ENCODE peak calls at places on chromosomes 3 and 15, in seven cellular contexts. One of them, this sample, is unnamed.

GRCh38 chr3:132549890-132550578 is 47.0 kb upstream of the ACKR4 start:
- DNase-seq in A172: peak; percentile 63
- DNase-seq in neural progenitor cell: no peak
- DNase-seq in NCI-H2081: no peak
- DNase-seq in cardiac muscle cell: peak; percentile 62
- DNase-seq in stimulated activated CD4-positive, alpha-beta T cell treated with anti-CD3 and anti-CD28 coated beads, Interleukin-2, amount 100 ng/mL, for 48 hours: no peak
- DNase-seq in stimulated activated CD8-positive, alpha-beta memory T cell treated with anti-CD3 and anti-CD28 coated beads, Interleukin-15, amount 100 ng/mL, for 4 hours: no peak
- DNase-seq in this sample: no peak

GRCh38 chr15:37516628-37517027 is 416.3 kb upstream of the MEIS2 start:
- DNase-seq in NCI-H2081: no peak
- DNase-seq in neural progenitor cell: no peak
- DNase-seq in stimulated activated CD8-positive, alpha-beta memory T cell treated with anti-CD3 and anti-CD28 coated beads, Interleukin-15, amount 100 ng/mL, for 4 hours: no peak
- DNase-seq in cardiac muscle cell: no peak
- DNase-seq in stimulated activated CD4-positive, alpha-beta T cell treated with anti-CD3 and anti-CD28 coated beads, Interleukin-2, amount 100 ng/mL, for 48 hours: no peak
- DNase-seq in A172: no peak
- DNase-seq in this sample: no peak

GRCh38 chr15:39657714-39658113 is 76.8 kb downstream of the THBS1 start:
- DNase-seq in stimulated activated CD4-positive, alpha-beta T cell treated with anti-CD3 and anti-CD28 coated beads, Interleukin-2, amount 100 ng/mL, for 48 hours: no peak
- DNase-seq in neural progenitor cell: no peak
- DNase-seq in stimulated activated CD8-positive, alpha-beta memory T cell treated with anti-CD3 and anti-CD28 coated beads, Interleukin-15, amount 100 ng/mL, for 4 hours: no peak
- DNase-seq in NCI-H2081: no peak
- DNase-seq in A172: peak; percentile 83
- DNase-seq in cardiac muscle cell: peak; percentile 67
- DNase-seq in this sample: no peak

GRCh38 chr3:142929109-142929508 is 34.4 kb downstream of the PAQR9 start:
- DNase-seq in stimulated activated CD8-positive, alpha-beta memory T cell treated with anti-CD3 and anti-CD28 coated beads, Interleukin-15, amount 100 ng/mL, for 4 hours: no peak
- DNase-seq in stimulated activated CD4-positive, alpha-beta T cell treated with anti-CD3 and anti-CD28 coated beads, Interleukin-2, amount 100 ng/mL, for 48 hours: peak; percentile 28
- DNase-seq in cardiac muscle cell: peak; percentile 48
- DNase-seq in NCI-H2081: no peak
- DNase-seq in neural progenitor cell: peak; percentile 38
- DNase-seq in A172: peak; percentile 64
- DNase-seq in this sample: no peak

GRCh38 chr3:1552831-1553230 is 460.0 kb downstream of the CNTN6 start:
- DNase-seq in NCI-H2081: no peak
- DNase-seq in A172: no peak
- DNase-seq in neural progenitor cell: no peak
- DNase-seq in stimulated activated CD4-positive, alpha-beta T cell treated with anti-CD3 and anti-CD28 coated beads, Interleukin-2, amount 100 ng/mL, for 48 hours: no peak
- DNase-seq in stimulated activated CD8-positive, alpha-beta memory T cell treated with anti-CD3 and anti-CD28 coated beads, Interleukin-15, amount 100 ng/mL, for 4 hours: no peak
- DNase-seq in cardiac muscle cell: no peak
- DNase-seq in this sample: no peak

GRCh38 chr15:77067691-77068367 is 3.1 kb downstream of the TSPAN3 start:
- DNase-seq in A172: no peak
- DNase-seq in neural progenitor cell: no peak
- DNase-seq in stimulated activated CD8-positive, alpha-beta memory T cell treated with anti-CD3 and anti-CD28 coated beads, Interleukin-15, amount 100 ng/mL, for 4 hours: no peak
- DNase-seq in NCI-H2081: no peak
- DNase-seq in cardiac muscle cell: no peak
- DNase-seq in stimulated activated CD4-positive, alpha-beta T cell treated with anti-CD3 and anti-CD28 coated beads, Interleukin-2, amount 100 ng/mL, for 48 hours: no peak
- DNase-seq in this sample: no peak

GRCh38 chr3:55587476-55587875 is 100.4 kb upstream of the WNT5A start:
- DNase-seq in cardiac muscle cell: no peak
- DNase-seq in NCI-H2081: no peak
- DNase-seq in stimulated activated CD8-positive, alpha-beta memory T cell treated with anti-CD3 and anti-CD28 coated beads, Interleukin-15, amount 100 ng/mL, for 4 hours: no peak
- DNase-seq in stimulated activated CD4-positive, alpha-beta T cell treated with anti-CD3 and anti-CD28 coated beads, Interleukin-2, amount 100 ng/mL, for 48 hours: no peak
- DNase-seq in neural progenitor cell: no peak
- DNase-seq in A172: no peak
- DNase-seq in this sample: no peak

GRCh38 chr3:139251529-139251928 is 92.3 kb upstream of the MRPS22 start:
- DNase-seq in neural progenitor cell: no peak
- DNase-seq in A172: no peak
- DNase-seq in NCI-H2081: no peak
- DNase-seq in stimulated activated CD8-positive, alpha-beta memory T cell treated with anti-CD3 and anti-CD28 coated beads, Interleukin-15, amount 100 ng/mL, for 4 hours: no peak
- DNase-seq in cardiac muscle cell: peak; percentile 71
- DNase-seq in stimulated activated CD4-positive, alpha-beta T cell treated with anti-CD3 and anti-CD28 coated beads, Interleukin-2, amount 100 ng/mL, for 48 hours: no peak
- DNase-seq in this sample: no peak

GRCh38 chr3:16589867-16590624 is 15.2 kb downstream of the DAZL start:
- DNase-seq in neural progenitor cell: no peak
- DNase-seq in A172: no peak
- DNase-seq in NCI-H2081: no peak
- DNase-seq in cardiac muscle cell: no peak
- DNase-seq in stimulated activated CD4-positive, alpha-beta T cell treated with anti-CD3 and anti-CD28 coated beads, Interleukin-2, amount 100 ng/mL, for 48 hours: no peak
- DNase-seq in stimulated activated CD8-positive, alpha-beta memory T cell treated with anti-CD3 and anti-CD28 coated beads, Interleukin-15, amount 100 ng/mL, for 4 hours: no peak
- DNase-seq in this sample: no peak

GRCh38 chr3:71713041-71713440 is 12.2 kb downstream of the EIF4E3 start:
- DNase-seq in NCI-H2081: peak; percentile 62
- DNase-seq in stimulated activated CD4-positive, alpha-beta T cell treated with anti-CD3 and anti-CD28 coated beads, Interleukin-2, amount 100 ng/mL, for 48 hours: no peak
- DNase-seq in A172: no peak
- DNase-seq in neural progenitor cell: no peak
- DNase-seq in cardiac muscle cell: no peak
- DNase-seq in stimulated activated CD8-positive, alpha-beta memory T cell treated with anti-CD3 and anti-CD28 coated beads, Interleukin-15, amount 100 ng/mL, for 4 hours: no peak
- DNase-seq in this sample: no peak

GRCh38 chr3:73719413-73719831 is 94.7 kb upstream of the PDZRN3 start:
- DNase-seq in neural progenitor cell: no peak
- DNase-seq in A172: no peak
- DNase-seq in NCI-H2081: no peak
- DNase-seq in stimulated activated CD4-positive, alpha-beta T cell treated with anti-CD3 and anti-CD28 coated beads, Interleukin-2, amount 100 ng/mL, for 48 hours: no peak
- DNase-seq in cardiac muscle cell: peak; percentile 60
- DNase-seq in stimulated activated CD8-positive, alpha-beta memory T cell treated with anti-CD3 and anti-CD28 coated beads, Interleukin-15, amount 100 ng/mL, for 4 hours: no peak
- DNase-seq in this sample: no peak